ENCODE peak calls at places on chromosomes 7 and 10, in nine cellular contexts. One of them, this sample, is unnamed.

GRCh38 chr10:89805599-89806013 is 104.2 kb downstream of the KIF20B start:
- DNase-seq in spleen: no peak
- DNase-seq in neural progenitor cell: no peak
- DNase-seq in GM10248: peak
- DNase-seq in kidney tubule cell: no peak
- DNase-seq in iPS-NIHi11: no peak
- DNase-seq in activated CD4-positive, alpha-beta T cell treated with anti-CD3 and anti-CD28 coated beads, Interleukin-2, amount 50 U/mL, for 1 hour: no peak
- DNase-seq in foreskin keratinocyte: no peak
- DNase-seq in KBM-7: no peak
- DNase-seq in this sample: peak

GRCh38 chr7:120218702-120219101 is 54.3 kb upstream of the KCND2 start:
- DNase-seq in spleen: no peak
- DNase-seq in neural progenitor cell: no peak
- DNase-seq in GM10248: no peak
- DNase-seq in kidney tubule cell: no peak
- DNase-seq in iPS-NIHi11: no peak
- DNase-seq in activated CD4-positive, alpha-beta T cell treated with anti-CD3 and anti-CD28 coated beads, Interleukin-2, amount 50 U/mL, for 1 hour: no peak
- DNase-seq in foreskin keratinocyte: no peak
- DNase-seq in KBM-7: no peak
- DNase-seq in this sample: no peak

GRCh38 chr10:62082729-62083412 is 181.4 kb downstream of the ARID5B start:
- DNase-seq in spleen: no peak
- DNase-seq in neural progenitor cell: no peak
- DNase-seq in GM10248: no peak
- DNase-seq in kidney tubule cell: peak
- DNase-seq in iPS-NIHi11: no peak
- DNase-seq in activated CD4-positive, alpha-beta T cell treated with anti-CD3 and anti-CD28 coated beads, Interleukin-2, amount 50 U/mL, for 1 hour: peak
- DNase-seq in foreskin keratinocyte: peak
- DNase-seq in KBM-7: peak
- DNase-seq in this sample: no peak

GRCh38 chr10:58302259-58302658 is 32.5 kb upstream of the UBE2D1 start:
- DNase-seq in spleen: no peak
- DNase-seq in neural progenitor cell: no peak
- DNase-seq in GM10248: no peak
- DNase-seq in kidney tubule cell: no peak
- DNase-seq in iPS-NIHi11: no peak
- DNase-seq in activated CD4-positive, alpha-beta T cell treated with anti-CD3 and anti-CD28 coated beads, Interleukin-2, amount 50 U/mL, for 1 hour: no peak
- DNase-seq in foreskin keratinocyte: no peak
- DNase-seq in KBM-7: no peak
- DNase-seq in this sample: no peak

GRCh38 chr7:94436018-94436604 is 41.4 kb downstream of the COL1A2 start:
- DNase-seq in spleen: no peak
- DNase-seq in neural progenitor cell: peak
- DNase-seq in GM10248: peak
- DNase-seq in kidney tubule cell: peak
- DNase-seq in iPS-NIHi11: peak
- DNase-seq in activated CD4-positive, alpha-beta T cell treated with anti-CD3 and anti-CD28 coated beads, Interleukin-2, amount 50 U/mL, for 1 hour: peak
- DNase-seq in foreskin keratinocyte: peak
- DNase-seq in KBM-7: peak
- DNase-seq in this sample: peak

GRCh38 chr10:104824378-104825006 is 183.4 kb downstream of the SORCS3 start:
- DNase-seq in spleen: no peak
- DNase-seq in neural progenitor cell: peak
- DNase-seq in GM10248: peak
- DNase-seq in kidney tubule cell: peak
- DNase-seq in iPS-NIHi11: peak
- DNase-seq in activated CD4-positive, alpha-beta T cell treated with anti-CD3 and anti-CD28 coated beads, Interleukin-2, amount 50 U/mL, for 1 hour: peak
- DNase-seq in foreskin keratinocyte: peak
- DNase-seq in KBM-7: peak
- DNase-seq in this sample: peak

GRCh38 chr10:24872049-24872789 is 80.2 kb downstream of the PRTFDC1 start:
- DNase-seq in spleen: no peak
- DNase-seq in neural progenitor cell: peak
- DNase-seq in GM10248: no peak
- DNase-seq in kidney tubule cell: peak
- DNase-seq in iPS-NIHi11: no peak
- DNase-seq in activated CD4-positive, alpha-beta T cell treated with anti-CD3 and anti-CD28 coated beads, Interleukin-2, amount 50 U/mL, for 1 hour: no peak
- DNase-seq in foreskin keratinocyte: no peak
- DNase-seq in KBM-7: no peak
- DNase-seq in this sample: no peak

GRCh38 chr10:101062231-101063161 is 707 bp downstream of the KAZALD1 start:
- DNase-seq in spleen: peak
- DNase-seq in neural progenitor cell: peak
- DNase-seq in GM10248: peak
- DNase-seq in kidney tubule cell: peak
- DNase-seq in iPS-NIHi11: peak
- DNase-seq in activated CD4-positive, alpha-beta T cell treated with anti-CD3 and anti-CD28 coated beads, Interleukin-2, amount 50 U/mL, for 1 hour: peak
- DNase-seq in foreskin keratinocyte: no peak
- DNase-seq in KBM-7: peak
- DNase-seq in this sample: peak

GRCh38 chr10:24953350-24954074 is 1.1 kb upstream of the PRTFDC1 start:
- DNase-seq in spleen: no peak
- DNase-seq in neural progenitor cell: peak
- DNase-seq in GM10248: no peak
- DNase-seq in kidney tubule cell: no peak
- DNase-seq in iPS-NIHi11: no peak
- DNase-seq in activated CD4-positive, alpha-beta T cell treated with anti-CD3 and anti-CD28 coated beads, Interleukin-2, amount 50 U/mL, for 1 hour: no peak
- DNase-seq in foreskin keratinocyte: peak
- DNase-seq in KBM-7: peak
- DNase-seq in this sample: no peak

GRCh38 chr7:4239991-4240812 is 441.9 kb upstream of the FOXK1 start:
- DNase-seq in spleen: peak
- DNase-seq in neural progenitor cell: peak
- DNase-seq in GM10248: no peak
- DNase-seq in kidney tubule cell: no peak
- DNase-seq in iPS-NIHi11: peak
- DNase-seq in activated CD4-positive, alpha-beta T cell treated with anti-CD3 and anti-CD28 coated beads, Interleukin-2, amount 50 U/mL, for 1 hour: no peak
- DNase-seq in foreskin keratinocyte: no peak
- DNase-seq in KBM-7: no peak
- DNase-seq in this sample: no peak

GRCh38 chr7:2651336-2651735 is 19.6 kb downstream of the TTYH3 start:
- DNase-seq in spleen: no peak
- DNase-seq in neural progenitor cell: peak
- DNase-seq in GM10248: no peak
- DNase-seq in kidney tubule cell: no peak
- DNase-seq in iPS-NIHi11: no peak
- DNase-seq in activated CD4-positive, alpha-beta T cell treated with anti-CD3 and anti-CD28 coated beads, Interleukin-2, amount 50 U/mL, for 1 hour: no peak
- DNase-seq in foreskin keratinocyte: no peak
- DNase-seq in KBM-7: peak
- DNase-seq in this sample: no peak

GRCh38 chr10:88232029-88232895 is 350.9 kb downstream of the RNLS start:
- DNase-seq in spleen: no peak
- DNase-seq in neural progenitor cell: no peak
- DNase-seq in GM10248: no peak
- DNase-seq in kidney tubule cell: no peak
- DNase-seq in iPS-NIHi11: no peak
- DNase-seq in activated CD4-positive, alpha-beta T cell treated with anti-CD3 and anti-CD28 coated beads, Interleukin-2, amount 50 U/mL, for 1 hour: no peak
- DNase-seq in foreskin keratinocyte: no peak
- DNase-seq in KBM-7: peak
- DNase-seq in this sample: no peak

GRCh38 chr7:71613316-71613715 is 481.4 kb downstream of the GALNT17 start:
- DNase-seq in spleen: no peak
- DNase-seq in neural progenitor cell: peak
- DNase-seq in GM10248: no peak
- DNase-seq in kidney tubule cell: no peak
- DNase-seq in iPS-NIHi11: no peak
- DNase-seq in activated CD4-positive, alpha-beta T cell treated with anti-CD3 and anti-CD28 coated beads, Interleukin-2, amount 50 U/mL, for 1 hour: no peak
- DNase-seq in foreskin keratinocyte: no peak
- DNase-seq in KBM-7: no peak
- DNase-seq in this sample: no peak

GRCh38 chr7:69228212-69228811 is 370.0 kb upstream of the AUTS2 start:
- DNase-seq in spleen: no peak
- DNase-seq in neural progenitor cell: no peak
- DNase-seq in GM10248: no peak
- DNase-seq in kidney tubule cell: no peak
- DNase-seq in iPS-NIHi11: no peak
- DNase-seq in activated CD4-positive, alpha-beta T cell treated with anti-CD3 and anti-CD28 coated beads, Interleukin-2, amount 50 U/mL, for 1 hour: no peak
- DNase-seq in foreskin keratinocyte: no peak
- DNase-seq in KBM-7: no peak
- DNase-seq in this sample: no peak

GRCh38 chr10:111835562-111835961 is 348.0 kb downstream of the GPAM start:
- DNase-seq in spleen: no peak
- DNase-seq in neural progenitor cell: no peak
- DNase-seq in GM10248: no peak
- DNase-seq in kidney tubule cell: peak
- DNase-seq in iPS-NIHi11: no peak
- DNase-seq in activated CD4-positive, alpha-beta T cell treated with anti-CD3 and anti-CD28 coated beads, Interleukin-2, amount 50 U/mL, for 1 hour: no peak
- DNase-seq in foreskin keratinocyte: peak
- DNase-seq in KBM-7: no peak
- DNase-seq in this sample: no peak

GRCh38 chr7:37284805-37285211 is 163.9 kb downstream of the ELMO1 start:
- DNase-seq in spleen: no peak
- DNase-seq in neural progenitor cell: peak
- DNase-seq in GM10248: peak
- DNase-seq in kidney tubule cell: peak
- DNase-seq in iPS-NIHi11: peak
- DNase-seq in activated CD4-positive, alpha-beta T cell treated with anti-CD3 and anti-CD28 coated beads, Interleukin-2, amount 50 U/mL, for 1 hour: peak
- DNase-seq in foreskin keratinocyte: no peak
- DNase-seq in KBM-7: peak
- DNase-seq in this sample: peak

GRCh38 chr10:4586756-4587155 is 239.3 kb upstream of the AKR1E2 start:
- DNase-seq in spleen: no peak
- DNase-seq in neural progenitor cell: no peak
- DNase-seq in GM10248: no peak
- DNase-seq in kidney tubule cell: peak
- DNase-seq in iPS-NIHi11: no peak
- DNase-seq in activated CD4-positive, alpha-beta T cell treated with anti-CD3 and anti-CD28 coated beads, Interleukin-2, amount 50 U/mL, for 1 hour: no peak
- DNase-seq in foreskin keratinocyte: no peak
- DNase-seq in KBM-7: no peak
- DNase-seq in this sample: no peak

GRCh38 chr7:157017149-157017548 is 6.7 kb upstream of the MNX1 start:
- DNase-seq in spleen: peak
- DNase-seq in neural progenitor cell: peak
- DNase-seq in GM10248: no peak
- DNase-seq in kidney tubule cell: no peak
- DNase-seq in iPS-NIHi11: no peak
- DNase-seq in activated CD4-positive, alpha-beta T cell treated with anti-CD3 and anti-CD28 coated beads, Interleukin-2, amount 50 U/mL, for 1 hour: no peak
- DNase-seq in foreskin keratinocyte: no peak
- DNase-seq in KBM-7: no peak
- DNase-seq in this sample: no peak

GRCh38 chr10:6507311-6507710 is 72.8 kb downstream of the PRKCQ start:
- DNase-seq in spleen: no peak
- DNase-seq in neural progenitor cell: no peak
- DNase-seq in GM10248: peak
- DNase-seq in kidney tubule cell: no peak
- DNase-seq in iPS-NIHi11: no peak
- DNase-seq in activated CD4-positive, alpha-beta T cell treated with anti-CD3 and anti-CD28 coated beads, Interleukin-2, amount 50 U/mL, for 1 hour: no peak
- DNase-seq in foreskin keratinocyte: no peak
- DNase-seq in KBM-7: no peak
- DNase-seq in this sample: peak

GRCh38 chr10:58641708-58642107 is 129.0 kb downstream of the BICC1 start:
- DNase-seq in spleen: no peak
- DNase-seq in neural progenitor cell: no peak
- DNase-seq in GM10248: no peak
- DNase-seq in kidney tubule cell: peak
- DNase-seq in iPS-NIHi11: no peak
- DNase-seq in activated CD4-positive, alpha-beta T cell treated with anti-CD3 and anti-CD28 coated beads, Interleukin-2, amount 50 U/mL, for 1 hour: no peak
- DNase-seq in foreskin keratinocyte: peak
- DNase-seq in KBM-7: no peak
- DNase-seq in this sample: no peak

GRCh38 chr10:14578060-14578952 is 196.4 kb downstream of the FAM107B start:
- DNase-seq in spleen: no peak
- DNase-seq in neural progenitor cell: no peak
- DNase-seq in GM10248: no peak
- DNase-seq in kidney tubule cell: peak
- DNase-seq in iPS-NIHi11: no peak
- DNase-seq in activated CD4-positive, alpha-beta T cell treated with anti-CD3 and anti-CD28 coated beads, Interleukin-2, amount 50 U/mL, for 1 hour: no peak
- DNase-seq in foreskin keratinocyte: no peak
- DNase-seq in KBM-7: peak
- DNase-seq in this sample: no peak

GRCh38 chr10:44857363-44858016 is 53.6 kb upstream of the TMEM72 start:
- DNase-seq in spleen: peak
- DNase-seq in neural progenitor cell: peak
- DNase-seq in GM10248: peak
- DNase-seq in kidney tubule cell: peak
- DNase-seq in iPS-NIHi11: peak
- DNase-seq in activated CD4-positive, alpha-beta T cell treated with anti-CD3 and anti-CD28 coated beads, Interleukin-2, amount 50 U/mL, for 1 hour: peak
- DNase-seq in foreskin keratinocyte: peak
- DNase-seq in KBM-7: peak
- DNase-seq in this sample: peak

GRCh38 chr7:47950714-47951113 is 2.4 kb upstream of the PKD1L1 start:
- DNase-seq in spleen: no peak
- DNase-seq in neural progenitor cell: peak
- DNase-seq in GM10248: no peak
- DNase-seq in kidney tubule cell: no peak
- DNase-seq in iPS-NIHi11: peak
- DNase-seq in activated CD4-positive, alpha-beta T cell treated with anti-CD3 and anti-CD28 coated beads, Interleukin-2, amount 50 U/mL, for 1 hour: no peak
- DNase-seq in foreskin keratinocyte: peak
- DNase-seq in KBM-7: no peak
- DNase-seq in this sample: no peak

GRCh38 chr7:18019562-18019961 is 8.1 kb downstream of the PRPS1L1 start:
- DNase-seq in spleen: no peak
- DNase-seq in neural progenitor cell: no peak
- DNase-seq in GM10248: no peak
- DNase-seq in kidney tubule cell: peak
- DNase-seq in iPS-NIHi11: no peak
- DNase-seq in activated CD4-positive, alpha-beta T cell treated with anti-CD3 and anti-CD28 coated beads, Interleukin-2, amount 50 U/mL, for 1 hour: no peak
- DNase-seq in foreskin keratinocyte: peak
- DNase-seq in KBM-7: peak
- DNase-seq in this sample: no peak

GRCh38 chr7:128883622-128884549 is 21.2 kb downstream of the ATP6V1F start:
- DNase-seq in spleen: peak
- DNase-seq in neural progenitor cell: peak
- DNase-seq in GM10248: peak
- DNase-seq in kidney tubule cell: peak
- DNase-seq in iPS-NIHi11: peak
- DNase-seq in activated CD4-positive, alpha-beta T cell treated with anti-CD3 and anti-CD28 coated beads, Interleukin-2, amount 50 U/mL, for 1 hour: peak
- DNase-seq in foreskin keratinocyte: no peak
- DNase-seq in KBM-7: peak
- DNase-seq in this sample: peak

GRCh38 chr10:116716381-116716780 is 26.0 kb downstream of the HSPA12A start:
- DNase-seq in spleen: no peak
- DNase-seq in neural progenitor cell: no peak
- DNase-seq in GM10248: no peak
- DNase-seq in kidney tubule cell: no peak
- DNase-seq in iPS-NIHi11: no peak
- DNase-seq in activated CD4-positive, alpha-beta T cell treated with anti-CD3 and anti-CD28 coated beads, Interleukin-2, amount 50 U/mL, for 1 hour: no peak
- DNase-seq in foreskin keratinocyte: no peak
- DNase-seq in KBM-7: no peak
- DNase-seq in this sample: no peak

GRCh38 chr7:28695300-28696261 is 262.5 kb downstream of the TRIL start:
- DNase-seq in spleen: no peak
- DNase-seq in neural progenitor cell: peak
- DNase-seq in GM10248: no peak
- DNase-seq in kidney tubule cell: no peak
- DNase-seq in iPS-NIHi11: no peak
- DNase-seq in activated CD4-positive, alpha-beta T cell treated with anti-CD3 and anti-CD28 coated beads, Interleukin-2, amount 50 U/mL, for 1 hour: no peak
- DNase-seq in foreskin keratinocyte: no peak
- DNase-seq in KBM-7: no peak
- DNase-seq in this sample: no peak

GRCh38 chr7:38675500-38676106 is 44.4 kb upstream of the AMPH start:
- DNase-seq in spleen: no peak
- DNase-seq in neural progenitor cell: peak
- DNase-seq in GM10248: no peak
- DNase-seq in kidney tubule cell: no peak
- DNase-seq in iPS-NIHi11: no peak
- DNase-seq in activated CD4-positive, alpha-beta T cell treated with anti-CD3 and anti-CD28 coated beads, Interleukin-2, amount 50 U/mL, for 1 hour: no peak
- DNase-seq in foreskin keratinocyte: no peak
- DNase-seq in KBM-7: no peak
- DNase-seq in this sample: no peak

GRCh38 chr7:5477723-5478531 is 54.3 kb upstream of the TNRC18 start:
- DNase-seq in spleen: no peak
- DNase-seq in neural progenitor cell: peak
- DNase-seq in GM10248: peak
- DNase-seq in kidney tubule cell: no peak
- DNase-seq in iPS-NIHi11: peak
- DNase-seq in activated CD4-positive, alpha-beta T cell treated with anti-CD3 and anti-CD28 coated beads, Interleukin-2, amount 50 U/mL, for 1 hour: no peak
- DNase-seq in foreskin keratinocyte: no peak
- DNase-seq in KBM-7: peak
- DNase-seq in this sample: peak

GRCh38 chr10:102424916-102425315 is 4.3 kb downstream of the FBXL15 start:
- DNase-seq in spleen: no peak
- DNase-seq in neural progenitor cell: no peak
- DNase-seq in GM10248: no peak
- DNase-seq in kidney tubule cell: no peak
- DNase-seq in iPS-NIHi11: no peak
- DNase-seq in activated CD4-positive, alpha-beta T cell treated with anti-CD3 and anti-CD28 coated beads, Interleukin-2, amount 50 U/mL, for 1 hour: no peak
- DNase-seq in foreskin keratinocyte: no peak
- DNase-seq in KBM-7: no peak
- DNase-seq in this sample: no peak

GRCh38 chr7:127927339-127927679 is 103.9 kb downstream of the LRRC4 start:
- DNase-seq in spleen: no peak
- DNase-seq in neural progenitor cell: no peak
- DNase-seq in GM10248: no peak
- DNase-seq in kidney tubule cell: no peak
- DNase-seq in iPS-NIHi11: no peak
- DNase-seq in activated CD4-positive, alpha-beta T cell treated with anti-CD3 and anti-CD28 coated beads, Interleukin-2, amount 50 U/mL, for 1 hour: no peak
- DNase-seq in foreskin keratinocyte: peak
- DNase-seq in KBM-7: no peak
- DNase-seq in this sample: no peak